ENCODE peak calls at places on chromosomes 2 and 18, in nine cellular contexts. G is uterus; N is stimulated activated CD4-positive, alpha-beta T cell treated with anti-CD3 and anti-CD28 coated beads, TNF-alpha, amount 100 ng/mL, for 1 hour; V is HFFc6; T is astrocyte of the spinal cord; B is ascending aorta; J is ovary; O is activated T-cell treated with anti-CD3 and anti-CD28 coated beads for 4 hours; P is upper lobe of right lung. S is an unnamed sample.

GRCh38 chr18:8706545-8706980 is 1.2 kb downstream of the MTCL1 start:
- DNase-seq in G (no peak), N (no peak), V (no peak), T (peak; percentile 17), B (no peak), J (peak; percentile 35), O (no peak), P (peak; percentile 64), S (peak; percentile 24)

GRCh38 chr2:26068602-26069298 is 34.9 kb downstream of the RAB10 start:
- DNase-seq in G (no peak), N (peak; percentile 10), V (peak; percentile 79), T (peak; percentile 90), B (no peak), J (no peak), O (peak; percentile 21), P (no peak), S (peak; percentile 88)

GRCh38 chr2:172052000-172052983 is 33.0 kb upstream of the DLX1 start:
- DNase-seq in G (no peak), N (no peak), V (no peak), T (peak; percentile 26), B (no peak), J (no peak), O (no peak), P (no peak), S (peak; percentile 66)

GRCh38 chr2:174888646-174889271 is 116.4 kb downstream of the CHN1 start:
- DNase-seq in G (no peak), N (no peak), V (no peak), T (peak; percentile 19), B (no peak), J (no peak), O (no peak), P (no peak), S (peak; percentile 18)

GRCh38 chr18:42183746-42184145 is 228.7 kb downstream of the PIK3C3 start:
- DNase-seq in G (no peak), N (no peak), V (peak; percentile 84), T (peak; percentile 92), B (no peak), J (no peak), O (no peak), P (no peak), S (peak; percentile 81)

GRCh38 chr2:186544255-186544675 is 45.6 kb upstream of the ITGAV start:
- DNase-seq in G (no peak), N (no peak), V (peak; percentile 77), T (peak; percentile 88), B (no peak), J (no peak), O (no peak), P (no peak), S (peak; percentile 93)

GRCh38 chr2:196944570-196944969 is 18.1 kb upstream of the PGAP1 start:
- DNase-seq in G (no peak), N (no peak), V (no peak), T (no peak), B (no peak), J (no peak), O (no peak), P (no peak), S (no peak)

GRCh38 chr2:191656792-191657191 is 21.1 kb upstream of the NABP1 start:
- DNase-seq in G (no peak), N (no peak), V (no peak), T (no peak), B (no peak), J (no peak), O (no peak), P (no peak), S (no peak)

GRCh38 chr18:21047116-21047515 is 64.5 kb downstream of the ROCK1 start:
- DNase-seq in G (no peak), N (no peak), V (no peak), T (peak; percentile 32), B (no peak), J (no peak), O (no peak), P (no peak), S (peak; percentile 34)

GRCh38 chr18:9933865-9934264 is 20.0 kb downstream of the VAPA start:
- DNase-seq in G (no peak), N (no peak), V (no peak), T (no peak), B (no peak), J (no peak), O (no peak), P (no peak), S (no peak)

GRCh38 chr18:56637897-56638231 is 528 bp downstream of the TXNL1 start:
- DNase-seq in G (no peak), N (no peak), V (no peak), T (no peak), B (no peak), J (no peak), O (no peak), P (no peak), S (no peak)

GRCh38 chr2:126899786-126900185 is 1.1 kb downstream of the TEX51 start:
- DNase-seq in G (peak; percentile 2), N (no peak), V (no peak), T (no peak), B (no peak), J (no peak), O (no peak), P (no peak), S (no peak)

GRCh38 chr18:55585586-55586521 is 2.1 kb downstream of the TCF4 start:
- DNase-seq in G (peak; percentile 18), N (no peak), V (no peak), T (peak; percentile 59), B (no peak), J (no peak), O (no peak), P (no peak), S (peak; percentile 51)

GRCh38 chr2:219644801-219645480 is 17.5 kb downstream of the SLC4A3 start:
- DNase-seq in G (no peak), N (no peak), V (no peak), T (no peak), B (no peak), J (peak; percentile 57), O (no peak), P (peak; percentile 82), S (peak; percentile 31)

GRCh38 chr2:190979906-190980629 is 33.9 kb downstream of the STAT1 start:
- DNase-seq in G (peak; percentile 64), N (no peak), V (no peak), T (peak; percentile 95), B (no peak), J (peak; percentile 68), O (no peak), P (peak; percentile 86), S (peak; percentile 67)

GRCh38 chr2:152566728-152567069 is 150.6 kb downstream of the PRPF40A start:
- DNase-seq in G (no peak), N (no peak), V (no peak), T (peak; percentile 76), B (no peak), J (no peak), O (no peak), P (no peak), S (no peak)

GRCh38 chr2:240930631-240931318 is 24.6 kb downstream of the CROCC2 start:
- DNase-seq in G (no peak), N (no peak), V (no peak), T (no peak), B (no peak), J (no peak), O (no peak), P (peak; percentile 58), S (no peak)

GRCh38 chr18:77131652-77132368 is 773 bp downstream of the MBP start:
- DNase-seq in G (peak; percentile 55), N (no peak), V (no peak), T (no peak), B (no peak), J (peak; percentile 75), O (no peak), P (peak; percentile 91), S (peak; percentile 28)

GRCh38 chr2:69122271-69122670 is 109.3 kb downstream of the ANTXR1 start:
- DNase-seq in G (no peak), N (no peak), V (peak; percentile 73), T (peak; percentile 83), B (no peak), J (no peak), O (no peak), P (no peak), S (peak; percentile 85)

GRCh38 chr2:126658316-126658909 is 2.5 kb downstream of the GYPC start:
- DNase-seq in G (no peak), N (no peak), V (no peak), T (no peak), B (no peak), J (no peak), O (no peak), P (no peak), S (no peak)

GRCh38 chr18:32624182-32624723 is 148.6 kb downstream of the KLHL14 start:
- DNase-seq in G (no peak), N (no peak), V (no peak), T (no peak), B (no peak), J (no peak), O (no peak), P (no peak), S (no peak)

GRCh38 chr2:234628953-234629352 is 132.1 kb upstream of the ARL4C start:
- DNase-seq in G (no peak), N (no peak), V (no peak), T (no peak), B (no peak), J (no peak), O (no peak), P (no peak), S (peak; percentile 24)

GRCh38 chr18:53943463-53943862 is 281.0 kb downstream of the MBD2 start:
- DNase-seq in G (no peak), N (no peak), V (no peak), T (no peak), B (no peak), J (no peak), O (no peak), P (no peak), S (no peak)

S was measured in EH.